ENCODE peak calls at places on chromosome 7, in eight cellular contexts. K is cardiac muscle cell, G is endodermal cell, V is heart right ventricle, L is right cardiac atrium, W is NT2/D1, B is RWPE2, D is mammary epithelial cell. H is an unnamed sample.

GRCh38 chr7:32273297-32273696 is 203.1 kb upstream of the PDE1C start:
- DNase-seq in K (no peak), G (no peak), V (no peak), L (no peak), W (no peak), B (no peak), D (no peak), H (no peak)

GRCh38 chr7:23347682-23348180 is 48.6 kb downstream of the MALSU1 start:
- DNase-seq in K (no peak), G (no peak), V (no peak), L (no peak), W (no peak), B (no peak), D (peak; percentile 80), H (peak; percentile 89)

GRCh38 chr7:114977277-114977676 is 55.4 kb downstream of the MDFIC start:
- DNase-seq in K (no peak), G (peak; percentile 67), V (no peak), L (no peak), W (no peak), B (no peak), D (no peak), H (no peak)

GRCh38 chr7:46969303-46970130 is 612.4 kb downstream of the TNS3 start:
- DNase-seq in K (no peak), G (no peak), V (no peak), L (no peak), W (no peak), B (no peak), D (peak; percentile 57), H (no peak)

GRCh38 chr7:42097756-42098155 is 139.3 kb downstream of the GLI3 start:
- DNase-seq in K (no peak), G (no peak), V (no peak), L (no peak), W (no peak), B (no peak), D (peak; percentile 98), H (peak; percentile 84)

GRCh38 chr7:16046045-16046444 is 359.6 kb upstream of the MEOX2 start:
- DNase-seq in K (no peak), G (no peak), V (no peak), L (no peak), W (no peak), B (no peak), D (no peak), H (no peak)

GRCh38 chr7:46131916-46132795 is 211.1 kb upstream of the IGFBP3 start:
- DNase-seq in K (peak; percentile 39), G (peak; percentile 81), V (no peak), L (no peak), W (peak; percentile 54), B (no peak), D (peak; percentile 57), H (peak; percentile 57)

GRCh38 chr7:51316262-51316665 is 345 bp downstream of the COBL start:
- DNase-seq in K (no peak), G (peak; percentile 83), V (no peak), L (peak; percentile 57), W (no peak), B (no peak), D (no peak), H (no peak)

GRCh38 chr7:391411-391951 is 101.5 kb downstream of the FOXL3 start:
- DNase-seq in K (no peak), G (peak; percentile 37), V (no peak), L (peak; percentile 48), W (no peak), B (peak; percentile 73), D (peak; percentile 74), H (no peak)

GRCh38 chr7:158125721-158126120 is 461.9 kb downstream of the PTPRN2 start:
- DNase-seq in K (no peak), G (no peak), V (no peak), L (no peak), W (no peak), B (no peak), D (no peak), H (no peak)
- H3K9me3 ChIP-seq in K (no peaks in the 10 kb centered on the region), G (peaks cover 88% of the 10 kb centered on the region), V (no peaks in the 10 kb centered on the region), L (no peaks in the 10 kb centered on the region), W (peaks cover 4% of the 10 kb centered on the region), B (peaks cover 10% of the 10 kb centered on the region), D (peaks cover 58% of the 10 kb centered on the region), H (peaks cover 7% of the 10 kb centered on the region)

GRCh38 chr7:40156988-40157387 is 22.2 kb downstream of the SUGCT start:
- DNase-seq in K (no peak), G (no peak), V (no peak), L (no peak), W (no peak), B (no peak), D (no peak), H (no peak)

GRCh38 chr7:40167291-40167690 is 32.5 kb downstream of the SUGCT start:
- DNase-seq in K (no peak), G (no peak), V (no peak), L (no peak), W (no peak), B (no peak), D (no peak), H (no peak)

GRCh38 chr7:40162516-40162915 is 27.7 kb downstream of the SUGCT start:
- DNase-seq in K (no peak), G (no peak), V (no peak), L (no peak), W (no peak), B (no peak), D (no peak), H (no peak)
- H3K4me1 ChIP-seq in K (no peaks in the 10 kb centered on the region), G (no peaks in the 10 kb centered on the region), V (no peaks in the 10 kb centered on the region), L (no peaks in the 10 kb centered on the region), W (peaks cover 3% of the 10 kb centered on the region), B (no peaks in the 10 kb centered on the region), D (no peaks in the 10 kb centered on the region), H (peaks cover 4% of the 10 kb centered on the region)

GRCh38 chr7:159311172-159311494 is 166.5 kb upstream of the VIPR2 start:
- DNase-seq in K (no peak), G (no peak), V (no peak), L (no peak), W (no peak), B (no peak), D (no peak), H (no peak)
- H3K9me3 ChIP-seq in K (no peaks in the 10 kb centered on the region), G (peaks cover 41% of the 10 kb centered on the region), V (no peaks in the 10 kb centered on the region), L (no peaks in the 10 kb centered on the region), W (peaks cover 4% of the 10 kb centered on the region), B (no peaks in the 10 kb centered on the region), D (no peaks in the 10 kb centered on the region), H (no peaks in the 10 kb centered on the region)

GRCh38 chr7:5430612-5430947 is 6.9 kb upstream of the TNRC18 start:
- DNase-seq in K (no peak), G (no peak), V (no peak), L (no peak), W (no peak), B (no peak), D (no peak), H (no peak)

GRCh38 chr7:5429253-5429856 is 5.7 kb upstream of the TNRC18 start:
- DNase-seq in K (peak; percentile 55), G (no peak), V (peak; percentile 54), L (peak; percentile 86), W (no peak), B (peak; percentile 74), D (peak; percentile 77), H (peak; percentile 63)

GRCh38 chr7:5426226-5426475 is 2.5 kb upstream of the TNRC18 start:
- DNase-seq in K (no peak), G (no peak), V (no peak), L (no peak), W (no peak), B (no peak), D (no peak), H (no peak)

GRCh38 chr7:5429857-5430611 is 6.4 kb upstream of the TNRC18 start:
- DNase-seq in K (peak; percentile 49), G (peak; percentile 81), V (no peak), L (peak; percentile 83), W (no peak), B (peak; percentile 84), D (peak; percentile 83), H (peak; percentile 68)

DNA sequence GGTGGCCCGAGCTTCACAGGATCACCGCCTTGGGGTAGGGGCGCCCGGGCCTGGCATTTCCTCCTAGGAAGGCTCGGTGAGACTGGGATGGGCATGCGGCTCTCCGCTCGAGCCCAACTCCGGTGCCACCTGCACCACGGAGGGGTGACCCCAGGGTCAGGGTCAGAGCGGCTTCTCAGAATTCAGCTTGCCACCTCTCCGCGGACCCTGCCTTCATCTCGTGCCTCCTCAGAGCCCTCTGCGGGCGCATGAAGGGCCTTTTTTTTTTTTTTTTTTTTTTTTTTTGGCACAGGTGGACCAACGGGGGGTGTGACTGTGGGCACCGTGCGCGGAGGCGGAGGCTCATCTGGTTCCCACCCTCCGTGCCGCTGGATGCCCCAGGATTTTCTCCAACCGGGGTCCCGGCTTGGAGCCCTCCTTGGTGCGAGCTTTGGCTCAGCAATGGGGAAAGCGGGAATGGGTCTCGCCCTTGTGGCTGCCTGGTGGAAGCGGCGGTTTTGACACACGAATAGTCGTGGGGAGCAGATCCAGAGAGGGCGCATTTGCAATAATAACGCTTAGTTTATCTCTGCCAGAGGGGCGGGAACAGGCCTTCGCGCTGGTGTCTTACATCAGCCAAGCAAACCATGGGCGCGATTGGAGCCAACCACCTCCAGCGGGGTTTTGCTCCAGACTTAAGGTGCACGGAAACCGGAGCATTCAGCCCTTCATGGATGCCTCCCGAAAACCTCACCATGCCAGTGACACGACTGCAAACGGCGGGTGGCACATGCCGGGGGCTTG is 5.0 kb upstream of the TNRC18 start:
- DNase-seq in K (peak; percentile 52), G (peak; percentile 87), V (peak; percentile 70), L (peak; percentile 87), W (no peak), B (peak; percentile 77), D (peak; percentile 73), H (peak; percentile 89)
- H3K4me1 ChIP-seq in K (peaks cover 13% of the 10 kb centered on the region), G (no peaks in the 10 kb centered on the region), V (peaks cover 20% of the 10 kb centered on the region), L (peaks cover 7% of the 10 kb centered on the region), W (peaks cover 23% of the 10 kb centered on the region), B (peaks cover 3% of the 10 kb centered on the region), D (peaks cover 11% of the 10 kb centered on the region), H (peaks cover 10% of the 10 kb centered on the region)

DNA sequence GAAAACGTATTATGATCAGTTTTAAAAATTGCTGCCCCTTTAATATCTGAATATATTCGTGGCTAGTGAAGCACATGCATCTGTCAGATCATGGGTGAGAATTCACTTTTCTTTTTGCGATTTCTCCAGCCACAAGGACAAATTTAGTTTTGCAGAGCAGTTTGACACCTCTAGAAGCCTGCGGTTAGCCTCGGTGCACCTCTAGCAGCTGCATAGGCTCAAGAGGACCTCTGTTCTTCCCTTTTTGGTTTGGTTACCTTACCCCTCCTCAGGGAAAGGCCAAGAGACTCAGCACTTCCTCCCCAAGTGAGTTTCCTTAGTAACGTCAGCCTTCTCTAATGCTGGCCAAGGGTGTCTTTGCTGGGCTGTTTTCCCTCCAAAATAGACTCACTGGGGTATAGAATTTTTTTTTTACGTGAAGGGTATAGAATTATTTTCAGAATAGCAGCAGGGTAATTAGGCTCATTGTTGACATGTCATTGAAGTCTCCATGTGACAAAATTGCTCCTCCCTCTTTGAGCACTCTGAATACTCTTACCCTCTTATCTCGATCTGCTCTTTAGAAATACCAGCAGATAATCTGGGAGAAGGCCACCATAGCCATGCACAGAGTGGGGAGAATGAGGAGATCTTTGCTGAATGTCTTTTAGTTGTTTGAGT is 97.9 kb downstream of the AUTS2 start:
- DNase-seq in K (no peak), G (no peak), V (no peak), L (no peak), W (no peak), B (no peak), D (no peak), H (no peak)
- H3K9me3 ChIP-seq in K (no peaks in the 10 kb centered on the region), G (no peaks in the 10 kb centered on the region), V (no peaks in the 10 kb centered on the region), L (no peaks in the 10 kb centered on the region), W (no peaks in the 10 kb centered on the region), B (no peaks in the 10 kb centered on the region), D (peaks cover 14% of the 10 kb centered on the region), H (no peaks in the 10 kb centered on the region)

H was measured in adipocyte.